ENCODE peak calls at places on chromosomes 1 and 21, in seven cellular contexts. One of them, this sample, is unnamed. For H3K4me1, the result is how much of the 10 kb centered on the place peaks cover.

GRCh38 chr1:244049969-244050834 is 881 bp upstream of the ZBTB18 start:
- DNase-seq in heart left ventricle: no peak
- DNase-seq in A549: no peak
- DNase-seq in endodermal cell: no peak
- DNase-seq in left ventricle myocardium inferior: no peak
- DNase-seq in stomach: no peak
- DNase-seq in H9: no peak
- DNase-seq in this sample: no peak

GRCh38 chr1:118396824-118397530 is 211.9 kb upstream of the SPAG17 start:
- DNase-seq in heart left ventricle: no peak
- DNase-seq in H9: no peak
- DNase-seq in A549: no peak
- DNase-seq in endodermal cell: no peak
- DNase-seq in left ventricle myocardium inferior: no peak
- DNase-seq in stomach: no peak
- DNase-seq in this sample: no peak

GRCh38 chr1:5744342-5744741 is 247.9 kb downstream of the NPHP4 start:
- DNase-seq in left ventricle myocardium inferior: no peak
- DNase-seq in heart left ventricle: no peak
- DNase-seq in H9: peak
- DNase-seq in endodermal cell: no peak
- DNase-seq in stomach: no peak
- DNase-seq in A549: no peak
- DNase-seq in this sample: no peak

GRCh38 chr1:225441314-225442119 is 13.7 kb upstream of the LBR start:
- DNase-seq in left ventricle myocardium inferior: no peak
- DNase-seq in A549: peak
- DNase-seq in stomach: no peak
- DNase-seq in heart left ventricle: no peak
- DNase-seq in endodermal cell: no peak
- DNase-seq in H9: no peak
- DNase-seq in this sample: no peak

GRCh38 chr1:198529414-198529813 is 11.1 kb downstream of the ATP6V1G3 start:
- DNase-seq in left ventricle myocardium inferior: no peak
- DNase-seq in stomach: no peak
- DNase-seq in H9: no peak
- DNase-seq in A549: no peak
- DNase-seq in endodermal cell: no peak
- DNase-seq in heart left ventricle: no peak
- DNase-seq in this sample: no peak

GRCh38 chr1:226054519-226055327 is 7.8 kb upstream of the H3-3A start:
- DNase-seq in heart left ventricle: no peak
- DNase-seq in endodermal cell: no peak
- DNase-seq in H9: no peak
- DNase-seq in left ventricle myocardium inferior: no peak
- DNase-seq in stomach: no peak
- DNase-seq in A549: no peak
- DNase-seq in this sample: no peak

GRCh38 chr1:211616231-211617031 is 37.5 kb upstream of the SLC30A1 start:
- DNase-seq in heart left ventricle: peak
- DNase-seq in stomach: peak
- DNase-seq in endodermal cell: no peak
- DNase-seq in A549: no peak
- DNase-seq in left ventricle myocardium inferior: peak
- DNase-seq in H9: no peak
- DNase-seq in this sample: no peak

GRCh38 chr1:232473319-232473718 is 156.6 kb downstream of the SIPA1L2 start:
- DNase-seq in heart left ventricle: peak
- DNase-seq in H9: peak
- DNase-seq in A549: peak
- DNase-seq in stomach: no peak
- DNase-seq in left ventricle myocardium inferior: no peak
- DNase-seq in endodermal cell: peak
- DNase-seq in this sample: no peak

GRCh38 chr1:96559707-96560588 is 161.6 kb upstream of the PTBP2 start:
- DNase-seq in H9: no peak
- DNase-seq in left ventricle myocardium inferior: peak
- DNase-seq in endodermal cell: no peak
- DNase-seq in heart left ventricle: peak
- DNase-seq in A549: peak
- DNase-seq in stomach: no peak
- DNase-seq in this sample: no peak

GRCh38 chr1:199007423-199007822 is 368.6 kb downstream of the PTPRC start:
- DNase-seq in left ventricle myocardium inferior: no peak
- DNase-seq in heart left ventricle: peak
- DNase-seq in endodermal cell: no peak
- DNase-seq in stomach: no peak
- DNase-seq in H9: no peak
- DNase-seq in A549: no peak
- DNase-seq in this sample: no peak

GRCh38 chr1:228010921-228011320 is 4.1 kb downstream of the WNT3A start:
- DNase-seq in heart left ventricle: no peak
- DNase-seq in H9: no peak
- DNase-seq in A549: no peak
- DNase-seq in endodermal cell: no peak
- DNase-seq in left ventricle myocardium inferior: no peak
- DNase-seq in stomach: peak
- DNase-seq in this sample: no peak

GRCh38 chr21:25005388-25005787 is 601.9 kb downstream of the MRPL39 start:
- DNase-seq in stomach: no peak
- DNase-seq in H9: no peak
- DNase-seq in heart left ventricle: no peak
- DNase-seq in endodermal cell: no peak
- DNase-seq in A549: no peak
- DNase-seq in left ventricle myocardium inferior: no peak
- DNase-seq in this sample: no peak

GRCh38 chr21:37370152-37371040 is 3.8 kb downstream of the DYRK1A start:
- DNase-seq in H9: no peak
- DNase-seq in stomach: no peak
- DNase-seq in left ventricle myocardium inferior: no peak
- DNase-seq in heart left ventricle: no peak
- DNase-seq in endodermal cell: no peak
- DNase-seq in A549: no peak
- DNase-seq in this sample: no peak

GRCh38 chr1:3339856-3340255 is 114.6 kb upstream of the ARHGEF16 start:
- DNase-seq in H9: no peak
- DNase-seq in heart left ventricle: no peak
- DNase-seq in A549: no peak
- DNase-seq in endodermal cell: no peak
- DNase-seq in stomach: no peak
- DNase-seq in left ventricle myocardium inferior: no peak
- DNase-seq in this sample: no peak

GRCh38 chr1:212285685-212286436 is 651 bp downstream of the PPP2R5A start:
- DNase-seq in A549: peak
- DNase-seq in heart left ventricle: peak
- DNase-seq in H9: peak
- DNase-seq in stomach: peak
- DNase-seq in left ventricle myocardium inferior: peak
- DNase-seq in endodermal cell: peak
- DNase-seq in this sample: peak

GRCh38 chr1:203366476-203366875 is 15.6 kb upstream of the FMOD start:
- DNase-seq in heart left ventricle: no peak
- DNase-seq in stomach: no peak
- DNase-seq in endodermal cell: no peak
- DNase-seq in A549: no peak
- DNase-seq in H9: no peak
- DNase-seq in left ventricle myocardium inferior: no peak
- DNase-seq in this sample: no peak

GRCh38 chr1:214641214-214641895 is 38.4 kb downstream of the CENPF start:
- DNase-seq in H9: no peak
- DNase-seq in endodermal cell: no peak
- DNase-seq in stomach: no peak
- DNase-seq in A549: no peak
- DNase-seq in heart left ventricle: no peak
- DNase-seq in left ventricle myocardium inferior: no peak
- DNase-seq in this sample: no peak

GRCh38 chr1:214643032-214643431 is 40.0 kb downstream of the CENPF start:
- DNase-seq in A549: no peak
- DNase-seq in stomach: no peak
- DNase-seq in left ventricle myocardium inferior: no peak
- DNase-seq in H9: no peak
- DNase-seq in heart left ventricle: no peak
- DNase-seq in endodermal cell: no peak
- DNase-seq in this sample: no peak

GRCh38 chr1:214650664-214651063 is 47.7 kb downstream of the CENPF start:
- DNase-seq in heart left ventricle: no peak
- DNase-seq in stomach: no peak
- DNase-seq in A549: no peak
- DNase-seq in H9: no peak
- DNase-seq in endodermal cell: no peak
- DNase-seq in left ventricle myocardium inferior: no peak
- DNase-seq in this sample: no peak

GRCh38 chr1:214648776-214649175 is 45.8 kb downstream of the CENPF start:
- DNase-seq in heart left ventricle: no peak
- DNase-seq in A549: no peak
- DNase-seq in endodermal cell: no peak
- DNase-seq in left ventricle myocardium inferior: no peak
- DNase-seq in stomach: no peak
- DNase-seq in H9: no peak
- DNase-seq in this sample: no peak

GRCh38 chr1:214645712-214646111 is 42.7 kb downstream of the CENPF start:
- DNase-seq in heart left ventricle: no peak
- DNase-seq in stomach: no peak
- DNase-seq in endodermal cell: no peak
- DNase-seq in H9: no peak
- DNase-seq in left ventricle myocardium inferior: no peak
- DNase-seq in A549: no peak
- DNase-seq in this sample: no peak
- H3K4me1 ChIP-seq in heart left ventricle: under half
- H3K4me1 ChIP-seq in stomach: under half
- H3K4me1 ChIP-seq in endodermal cell: under half
- H3K4me1 ChIP-seq in H9: under half
- H3K4me1 ChIP-seq in left ventricle myocardium inferior: under half
- H3K4me1 ChIP-seq in A549: under half
- H3K4me1 ChIP-seq in this sample: under half

GRCh38 chr1:168365719-168366474 is 85.2 kb downstream of the TBX19 start:
- DNase-seq in A549: peak
- DNase-seq in left ventricle myocardium inferior: no peak
- DNase-seq in endodermal cell: no peak
- DNase-seq in heart left ventricle: no peak
- DNase-seq in stomach: no peak
- DNase-seq in H9: no peak
- DNase-seq in this sample: no peak
- TF ChIP-seq CTCF in A549: peak
- TF ChIP-seq CTCF in left ventricle myocardium inferior: peak
- TF ChIP-seq CTCF in endodermal cell: peak
- TF ChIP-seq CTCF in heart left ventricle: peak
- TF ChIP-seq CTCF in stomach: no peak
- TF ChIP-seq CTCF in H9: peak
- TF ChIP-seq CTCF in this sample: no peak

DNA sequence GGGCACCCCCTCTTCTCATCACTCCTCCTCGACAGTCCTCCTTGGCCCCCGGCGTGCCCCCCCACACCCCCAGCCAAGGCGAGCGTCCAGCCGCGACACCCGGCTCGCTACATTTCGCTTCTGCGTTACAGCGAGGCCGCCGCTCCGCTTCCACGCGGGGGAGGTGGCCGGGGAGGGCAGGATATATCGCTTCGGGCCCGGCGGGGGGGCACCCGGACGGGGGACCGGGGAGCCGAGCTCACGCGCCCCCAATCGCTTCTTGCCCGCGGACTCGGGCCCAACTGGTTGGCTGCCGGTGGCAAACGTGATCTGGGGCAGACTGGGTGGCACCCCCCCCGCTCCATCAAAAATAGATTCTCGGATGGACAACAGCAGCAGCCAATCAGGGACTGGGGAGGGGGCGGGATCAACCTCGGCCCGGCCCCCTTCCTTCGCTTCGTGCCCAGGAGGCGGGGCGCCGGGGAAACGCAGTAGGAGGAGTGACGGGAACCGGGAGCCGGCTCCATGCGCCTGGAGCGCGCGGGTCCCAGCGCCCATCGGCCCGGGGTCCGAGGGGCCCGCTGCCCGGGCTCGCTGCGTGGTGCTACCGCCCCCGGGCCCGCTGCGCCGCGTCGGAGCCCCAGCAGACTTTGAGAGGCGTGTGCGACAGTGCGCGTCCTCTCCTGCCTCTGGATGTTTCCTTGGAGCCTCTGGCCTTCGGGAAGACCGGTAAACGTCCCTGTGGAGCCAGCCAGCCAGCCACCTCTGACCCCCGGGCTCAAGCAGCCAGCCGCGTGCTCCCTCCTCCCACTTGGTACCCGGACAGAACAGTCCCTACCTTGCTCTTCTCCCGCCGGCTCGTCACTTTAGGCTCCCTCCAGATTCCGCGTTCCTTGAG is at the start of gene SLC41A1:
- DNase-seq in heart left ventricle: peak
- DNase-seq in H9: peak
- DNase-seq in endodermal cell: peak
- DNase-seq in A549: peak
- DNase-seq in left ventricle myocardium inferior: peak
- DNase-seq in stomach: peak
- DNase-seq in this sample: peak
- H3K4me1 ChIP-seq in heart left ventricle: under half
- H3K4me1 ChIP-seq in H9: under half
- H3K4me1 ChIP-seq in endodermal cell: under half
- H3K4me1 ChIP-seq in A549: under half
- H3K4me1 ChIP-seq in left ventricle myocardium inferior: half or more
- H3K4me1 ChIP-seq in stomach: under half
- H3K4me1 ChIP-seq in this sample: under half

GRCh38 chr21:29499734-29500343 is 201.1 kb downstream of the BACH1 start:
- DNase-seq in heart left ventricle: no peak
- DNase-seq in stomach: no peak
- DNase-seq in endodermal cell: peak
- DNase-seq in left ventricle myocardium inferior: no peak
- DNase-seq in A549: peak
- DNase-seq in H9: peak
- DNase-seq in this sample: no peak
- TF ChIP-seq CTCF in heart left ventricle: peak
- TF ChIP-seq CTCF in stomach: no peak
- TF ChIP-seq CTCF in endodermal cell: peak
- TF ChIP-seq CTCF in left ventricle myocardium inferior: peak
- TF ChIP-seq CTCF in A549: peak
- TF ChIP-seq CTCF in H9: peak
- TF ChIP-seq CTCF in this sample: no peak